ENCODE peak calls at places on chromosomes 1 and 21, in nine cellular contexts. Z, T, Q, X, I, L, A, R and F are unnamed samples.

GRCh38 chr1:220775238-220775853 is 11.4 kb upstream of the MTARC1 start:
- DNase-seq in Z (peak; percentile 74), T (no peak), Q (no peak), X (peak; percentile 35), I (peak; percentile 48), L (no peak), A (peak; percentile 51), R (peak; percentile 62), F (no peak)

GRCh38 chr21:41653944-41654625 is 112.8 kb downstream of the RIPK4 start:
- DNase-seq in Z (peak; percentile 69), T (no peak), Q (peak; percentile 22), X (no peak), I (peak; percentile 35), L (peak; percentile 76), A (no peak), R (peak; percentile 45), F (no peak)

GRCh38 chr1:220956861-220957605 is 77.8 kb downstream of the HLX start:
- DNase-seq in Z (peak; percentile 54), T (no peak), Q (no peak), X (peak; percentile 20), I (no peak), L (peak; percentile 98), A (no peak), R (peak; percentile 95), F (no peak)

GRCh38 chr1:234926574-234927311 is 201.9 kb downstream of the TOMM20 start:
- DNase-seq in Z (peak; percentile 26), T (no peak), Q (peak; percentile 32), X (no peak), I (no peak), L (no peak), A (no peak), R (no peak), F (peak; percentile 44)

GRCh38 chr1:151326619-151327222 is 495 bp downstream of the PI4KB start:
- DNase-seq in Z (peak; percentile 49), T (no peak), Q (peak; percentile 41), X (peak; percentile 40), I (no peak), L (no peak), A (no peak), R (peak; percentile 33), F (no peak)

GRCh38 chr21:45308211-45309068 is 20.7 kb upstream of the POFUT2 start:
- DNase-seq in Z (no peak), T (no peak), Q (peak; percentile 70), X (peak; percentile 52), I (no peak), L (peak; percentile 88), A (peak; percentile 32), R (no peak), F (no peak)

GRCh38 chr1:160284220-160284781 is 632 bp downstream of the PEX19 start:
- DNase-seq in Z (peak; percentile 89), T (no peak), Q (peak; percentile 58), X (no peak), I (no peak), L (peak; percentile 66), A (no peak), R (peak; percentile 74), F (no peak)

GRCh38 chr1:229139320-229139719 is 131.6 kb upstream of the RAB4A start:
- DNase-seq in Z (no peak), T (no peak), Q (no peak), X (no peak), I (no peak), L (no peak), A (no peak), R (no peak), F (no peak)

GRCh38 chr1:29519108-29519507 is 282.8 kb downstream of the PTPRU start:
- DNase-seq in Z (no peak), T (no peak), Q (no peak), X (no peak), I (no peak), L (no peak), A (no peak), R (no peak), F (peak; percentile 8)

GRCh38 chr1:212415107-212415841 is 588 bp upstream of the PACC1 start:
- DNase-seq in Z (no peak), T (no peak), Q (no peak), X (no peak), I (no peak), L (no peak), A (no peak), R (no peak), F (no peak)

GRCh38 chr1:213067366-213067765 is 16.3 kb downstream of the RPS6KC1 start:
- DNase-seq in Z (no peak), T (no peak), Q (no peak), X (no peak), I (no peak), L (no peak), A (no peak), R (no peak), F (no peak)

GRCh38 chr1:24085007-24085406 is 26.9 kb downstream of the MYOM3 start:
- DNase-seq in Z (no peak), T (no peak), Q (no peak), X (no peak), I (no peak), L (no peak), A (no peak), R (no peak), F (no peak)

GRCh38 chr1:42433324-42433860 is 22.4 kb downstream of the ZMYND12 start:
- DNase-seq in Z (peak; percentile 74), T (no peak), Q (no peak), X (no peak), I (no peak), L (no peak), A (no peak), R (no peak), F (no peak)

GRCh38 chr1:216640100-216640499 is 83.1 kb downstream of the ESRRG start:
- DNase-seq in Z (no peak), T (no peak), Q (no peak), X (no peak), I (no peak), L (no peak), A (peak; percentile 15), R (no peak), F (no peak)

GRCh38 chr1:235199441-235199840 is 38.4 kb upstream of the RBM34 start:
- DNase-seq in Z (peak; percentile 40), T (peak; percentile 39), Q (peak; percentile 4), X (no peak), I (no peak), L (peak; percentile 29), A (no peak), R (no peak), F (no peak)

GRCh38 chr21:45074818-45075605 is 632 bp downstream of the ADARB1 start:
- DNase-seq in Z (peak; percentile 63), T (peak; percentile 39), Q (peak; percentile 14), X (no peak), I (peak; percentile 29), L (peak; percentile 34), A (peak; percentile 42), R (peak; percentile 55), F (no peak)

GRCh38 chr1:27137544-27138075 is 17.3 kb downstream of the SLC9A1 start:
- DNase-seq in Z (peak; percentile 88), T (no peak), Q (peak; percentile 88), X (no peak), I (no peak), L (no peak), A (no peak), R (no peak), F (peak; percentile 17)

GRCh38 chr1:42957880-42958487 is 684 bp downstream of the SLC2A1 start:
- DNase-seq in Z (peak; percentile 60), T (peak; percentile 59), Q (no peak), X (peak; percentile 44), I (peak; percentile 53), L (no peak), A (peak; percentile 65), R (peak; percentile 68), F (peak; percentile 53)

GRCh38 chr1:89363196-89363595 is 663 bp upstream of the GBP6 start:
- DNase-seq in Z (peak; percentile 70), T (no peak), Q (no peak), X (no peak), I (no peak), L (peak; percentile 33), A (no peak), R (peak; percentile 62), F (no peak)

GRCh38 chr1:91559838-91560514 is 59.3 kb downstream of the CDC7 start:
- DNase-seq in Z (peak; percentile 72), T (no peak), Q (no peak), X (no peak), I (no peak), L (no peak), A (no peak), R (peak; percentile 65), F (peak; percentile 27)

DNA sequence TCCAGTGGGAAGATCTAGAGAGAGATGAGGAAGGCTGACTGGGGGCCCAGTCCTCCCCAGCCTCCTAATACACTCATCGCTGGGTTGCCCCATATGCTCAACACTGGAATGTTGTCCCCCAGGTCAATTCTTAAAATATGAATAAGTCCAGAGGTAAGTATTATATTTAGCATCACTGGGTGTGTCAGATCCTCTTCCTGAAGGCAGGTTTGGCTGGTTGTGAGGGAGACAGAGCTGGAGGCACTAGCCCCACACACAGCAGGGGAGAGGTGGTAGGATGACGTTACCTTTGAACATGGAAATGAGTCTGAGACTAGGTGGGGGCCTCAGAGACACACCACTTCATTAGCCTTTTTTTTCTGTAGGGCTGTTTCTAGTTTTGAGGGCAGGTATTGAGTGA is 42.6 kb downstream of the SLC44A3 start:
- DNase-seq in Z (peak; percentile 85), T (no peak), Q (no peak), X (no peak), I (no peak), L (no peak), A (no peak), R (peak; percentile 96), F (no peak)
- H3K4me1 ChIP-seq in Z (peaks cover 21% of the 10 kb centered on the region), T (peaks cover 43% of the 10 kb centered on the region), Q (no peaks in the 10 kb centered on the region), X (peaks cover 19% of the 10 kb centered on the region), I (peaks cover 43% of the 10 kb centered on the region), L (peaks cover 51% of the 10 kb centered on the region), A (peaks cover 74% of the 10 kb centered on the region), R (peaks cover 62% of the 10 kb centered on the region), F (no peaks in the 10 kb centered on the region)

GRCh38 chr1:195482137-195482536 is 1126.1 kb downstream of the KCNT2 start:
- DNase-seq in Z (no peak), T (no peak), Q (no peak), X (no peak), I (no peak), L (no peak), A (no peak), R (no peak), F (no peak)
- H3K36me3 ChIP-seq in Z (peaks cover 3% of the 10 kb centered on the region), T (no peaks in the 10 kb centered on the region), Q (no peaks in the 10 kb centered on the region), X (no peaks in the 10 kb centered on the region), I (no peaks in the 10 kb centered on the region), L (no peaks in the 10 kb centered on the region), A (no peaks in the 10 kb centered on the region), R (no peaks in the 10 kb centered on the region), F (no peaks in the 10 kb centered on the region)

DNA sequence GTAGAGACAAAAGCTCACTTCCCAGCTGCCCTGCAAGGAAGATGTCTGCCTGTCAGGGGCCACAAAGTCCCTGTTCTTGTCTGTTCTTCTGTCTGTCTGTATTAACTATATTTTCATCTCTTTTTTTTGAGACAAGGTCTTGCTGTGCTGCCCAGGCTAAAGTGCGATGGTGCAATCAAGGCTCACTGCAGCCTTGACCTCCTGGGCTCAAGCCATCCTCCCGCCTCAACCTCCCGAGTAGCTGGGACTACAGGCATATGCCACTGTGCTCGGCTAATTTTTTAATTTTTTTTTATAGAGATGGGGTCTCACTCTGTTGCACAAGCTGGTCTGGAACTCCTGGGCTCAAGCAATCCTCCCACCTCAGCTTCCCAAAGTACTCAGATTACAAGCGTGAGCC is 5.5 kb upstream of the KLHDC7A start:
- DNase-seq in Z (no peak), T (no peak), Q (no peak), X (no peak), I (no peak), L (no peak), A (no peak), R (no peak), F (no peak)
- H3K27me3 ChIP-seq in Z (no peaks in the 10 kb centered on the region), T (no peaks in the 10 kb centered on the region), Q (no peaks in the 10 kb centered on the region), X (peaks cover 32% of the 10 kb centered on the region), I (no peaks in the 10 kb centered on the region), L (no peaks in the 10 kb centered on the region), A (peaks cover 6% of the 10 kb centered on the region), R (peaks cover 20% of the 10 kb centered on the region), F (no peaks in the 10 kb centered on the region)

GRCh38 chr1:12189328-12189682 is 22.5 kb downstream of the TNFRSF1B start:
- DNase-seq in Z (no peak), T (no peak), Q (no peak), X (no peak), I (no peak), L (no peak), A (no peak), R (no peak), F (no peak)
- H3K4me1 ChIP-seq in Z (peaks cover 18% of the 10 kb centered on the region), T (peaks cover 18% of the 10 kb centered on the region), Q (peaks cover 14% of the 10 kb centered on the region), X (peaks cover 4% of the 10 kb centered on the region), I (peaks cover 8% of the 10 kb centered on the region), L (peaks cover 7% of the 10 kb centered on the region), A (peaks cover 51% of the 10 kb centered on the region), R (no peaks in the 10 kb centered on the region), F (peaks cover 13% of the 10 kb centered on the region)